ENCODE peak calls at places on chromosomes 2 and 18, in five cellular contexts. S is astrocyte of the spinal cord; L is activated T-helper 1 cell treated with anti-CD3 and anti-CD28 coated beads, Interleukin-12 subunit alpha, Interleukin-12 subunit beta, Interleukin-2, Interleukin-4 antibody, amounts not matched to agents 30 ng/mL and 10 ng/mL and 1 ng/mL, durations not matched to agents 14 hours and 24 hours and 36 hours; N is heart right ventricle; Q is hepatic stellate cell. R is an unnamed sample.

GRCh38 chr2:28408764-28409599 is 16.3 kb downstream of the FOSL2 start:
- DNase-seq in S (peak; percentile 96), L (peak; percentile 61), N (no peak), Q (no peak), R (no peak)

GRCh38 chr2:120546077-120546864 is 189.4 kb upstream of the GLI2 start:
- DNase-seq in S (peak; percentile 79), L (no peak), N (no peak), Q (peak; percentile 87), R (peak; percentile 50)

GRCh38 chr2:107553534-107553933 is 273.2 kb upstream of the RGPD4 start:
- DNase-seq in S (peak; percentile 16), L (no peak), N (no peak), Q (no peak), R (no peak)

GRCh38 chr18:80137137-80137536 is 28.1 kb downstream of the ADNP2 start:
- DNase-seq in S (no peak), L (no peak), N (no peak), Q (no peak), R (no peak)

GRCh38 chr18:58117685-58118403 is 73.8 kb downstream of the NEDD4L start:
- DNase-seq in S (peak; percentile 85), L (no peak), N (no peak), Q (peak; percentile 83), R (peak; percentile 14)

GRCh38 chr2:240520143-240520973 is 37.4 kb downstream of the ANKMY1 start:
- DNase-seq in S (no peak), L (no peak), N (no peak), Q (no peak), R (no peak)

GRCh38 chr2:232689152-232689910 is 7.8 kb upstream of the GIGYF2 start:
- DNase-seq in S (peak; percentile 39), L (no peak), N (peak; percentile 72), Q (peak; percentile 56), R (no peak)

GRCh38 chr2:47119001-47119400 is 36.1 kb downstream of the STPG4 start:
- DNase-seq in S (peak; percentile 86), L (no peak), N (no peak), Q (peak; percentile 72), R (no peak)

GRCh38 chr2:151862688-151863087 is 34.5 kb upstream of the ARL5A start:
- DNase-seq in S (no peak), L (no peak), N (no peak), Q (no peak), R (no peak)

GRCh38 chr2:43106767-43107527 is 119.5 kb downstream of the ZFP36L2 start:
- DNase-seq in S (no peak), L (no peak), N (no peak), Q (no peak), R (no peak)

GRCh38 chr2:227862741-227863588 is 8.5 kb upstream of the DAW1 start:
- DNase-seq in S (peak; percentile 77), L (no peak), N (no peak), Q (peak; percentile 83), R (no peak)

GRCh38 chr2:69010437-69011194 is 2.4 kb upstream of the ANTXR1 start:
- DNase-seq in S (no peak), L (no peak), N (no peak), Q (no peak), R (no peak)